ENCODE peak calls at places on chromosomes 7 and 10, in nine cellular contexts. R is hepatocyte; L is CD8-positive, alpha-beta memory T cell; Y is neuronal stem cell; G is CD8-positive, alpha-beta T cell; Z is Peyer's patch; K is left lung; T is naive thymus-derived CD4-positive, alpha-beta T cell; E is fibroblast of lung. O is an unnamed sample. For H3K4me1 and H3K9me3, the result is how much of the 10 kb centered on the place peaks cover.

GRCh38 chr10:80131499-80131901 is 1.0 kb upstream of the PLAC9 start:
- DNase-seq in R (no peak), L (no peak), Y (no peak), G (no peak), Z (no peak), K (no peak), T (no peak), E (peak), O (no peak)

GRCh38 chr10:47299989-47300931 is at the start of gene GDF10:
- DNase-seq in R (peak), L (no peak), Y (peak), G (no peak), Z (no peak), K (no peak), T (no peak), E (peak), O (no peak)

GRCh38 chr10:106440355-106440754 is 724.2 kb downstream of the SORCS1 start:
- DNase-seq in R (no peak), L (no peak), Y (no peak), G (no peak), Z (no peak), K (no peak), T (no peak), E (peak), O (no peak)

GRCh38 chr10:25758511-25758910 is 175.5 kb upstream of the MYO3A start:
- DNase-seq in R (no peak), L (no peak), Y (no peak), G (no peak), Z (no peak), K (no peak), T (no peak), E (peak), O (no peak)

GRCh38 chr7:31134246-31135188 is 82.4 kb downstream of the ADCYAP1R1 start:
- DNase-seq in R (peak), L (peak), Y (peak), G (peak), Z (peak), K (peak), T (peak), E (peak), O (peak)

GRCh38 chr7:137633133-137633532 is 213.6 kb downstream of the DGKI start:
- DNase-seq in R (no peak), L (no peak), Y (no peak), G (no peak), Z (no peak), K (no peak), T (no peak), E (no peak), O (no peak)

GRCh38 chr10:90319188-90319914 is 538.5 kb downstream of the HTR7 start:
- DNase-seq in R (peak), L (no peak), Y (peak), G (no peak), Z (no peak), K (no peak), T (no peak), E (peak), O (no peak)

GRCh38 chr7:42993038-42993437 is 60.9 kb downstream of the MRPL32 start:
- DNase-seq in R (peak), L (no peak), Y (peak), G (no peak), Z (no peak), K (no peak), T (no peak), E (no peak), O (no peak)

GRCh38 chr7:129896568-129897382 is 56.0 kb downstream of the UBE2H start:
- DNase-seq in R (no peak), L (no peak), Y (no peak), G (no peak), Z (no peak), K (no peak), T (no peak), E (peak), O (no peak)

GRCh38 chr7:105677803-105678583 is 96.7 kb upstream of the EFCAB10 start:
- DNase-seq in R (no peak), L (peak), Y (no peak), G (peak), Z (peak), K (no peak), T (peak), E (no peak), O (peak)

GRCh38 chr7:92255308-92255707 is 9.5 kb downstream of the ANKIB1 start:
- DNase-seq in R (no peak), L (no peak), Y (no peak), G (no peak), Z (no peak), K (no peak), T (no peak), E (peak), O (no peak)

GRCh38 chr7:114102996-114103395 is 184.2 kb upstream of the PPP1R3A start:
- DNase-seq in R (peak), L (no peak), Y (no peak), G (no peak), Z (no peak), K (no peak), T (no peak), E (peak), O (no peak)

GRCh38 chr10:55398463-55398862 is 597.4 kb upstream of the PCDH15 start:
- DNase-seq in R (no peak), L (no peak), Y (no peak), G (no peak), Z (no peak), K (no peak), T (no peak), E (no peak), O (no peak)

DNA sequence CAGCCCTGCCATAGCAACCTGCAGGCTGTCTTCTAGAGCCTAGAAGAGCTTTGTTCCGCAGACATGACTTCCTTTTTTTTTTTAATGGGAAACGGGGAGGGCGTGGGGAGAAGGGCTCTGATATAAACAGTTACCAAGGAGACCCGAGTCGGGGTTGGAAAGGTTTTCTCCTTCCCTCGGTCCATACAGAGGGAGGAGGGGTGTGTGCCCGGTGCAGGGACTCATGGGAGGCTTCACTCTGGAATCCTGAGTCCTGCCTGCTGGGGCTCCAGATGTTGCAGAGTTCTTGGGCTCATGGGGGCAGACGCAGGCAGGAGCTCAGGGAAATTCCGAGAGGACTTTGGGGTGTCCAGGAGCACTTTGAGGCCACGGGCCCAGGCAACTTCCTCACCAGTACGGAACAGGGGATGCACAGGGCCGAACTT is 26.8 kb downstream of the TMEM120A start:
- DNase-seq in R (peak), L (no peak), Y (no peak), G (no peak), Z (no peak), K (no peak), T (no peak), E (no peak), O (no peak)
- H3K4me1 ChIP-seq in R (under half), L (under half), Y (half or more), G (under half), Z (under half), K (half or more), T (under half), E (under half), O (under half)

DNA sequence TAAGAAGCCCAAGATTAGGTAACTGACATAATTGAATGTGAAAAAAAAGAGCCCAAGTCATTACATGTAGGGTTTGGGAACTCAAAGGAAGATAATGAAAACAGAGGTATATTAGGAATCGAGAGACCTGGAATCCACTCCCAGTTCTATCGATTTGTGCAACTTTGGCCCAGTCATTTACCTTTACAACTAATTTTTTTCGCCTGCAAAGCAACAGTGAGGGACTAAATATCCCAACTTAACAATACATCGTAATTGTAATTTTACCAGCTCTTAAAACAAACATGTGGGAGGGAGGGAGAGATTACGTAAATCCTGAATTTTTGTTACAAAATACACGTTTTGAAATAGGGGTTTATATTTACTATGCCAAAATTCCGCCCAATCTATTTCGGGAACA is 1.4 kb downstream of the MINDY3 start:
- DNase-seq in R (no peak), L (no peak), Y (no peak), G (no peak), Z (no peak), K (no peak), T (no peak), E (no peak), O (no peak)
- H3K4me3 ChIP-seq in R (no peak), L (peak), Y (no peak), G (peak), Z (no peak), K (peak), T (peak), E (peak), O (no peak)

GRCh38 chr10:65798133-65798532 is 1127.7 kb upstream of the LRRTM3 start:
- DNase-seq in R (no peak), L (no peak), Y (no peak), G (no peak), Z (no peak), K (no peak), T (no peak), E (no peak), O (no peak)

GRCh38 chr10:65802391-65802790 is 1123.4 kb upstream of the LRRTM3 start:
- DNase-seq in R (no peak), L (no peak), Y (no peak), G (no peak), Z (no peak), K (no peak), T (no peak), E (no peak), O (no peak)

GRCh38 chr10:65793738-65794425 is 1132.0 kb upstream of the LRRTM3 start:
- DNase-seq in R (no peak), L (no peak), Y (no peak), G (no peak), Z (no peak), K (no peak), T (no peak), E (no peak), O (peak)

GRCh38 chr10:65791979-65792378 is 1133.9 kb upstream of the LRRTM3 start:
- DNase-seq in R (no peak), L (no peak), Y (no peak), G (no peak), Z (no peak), K (no peak), T (no peak), E (no peak), O (no peak)

DNA sequence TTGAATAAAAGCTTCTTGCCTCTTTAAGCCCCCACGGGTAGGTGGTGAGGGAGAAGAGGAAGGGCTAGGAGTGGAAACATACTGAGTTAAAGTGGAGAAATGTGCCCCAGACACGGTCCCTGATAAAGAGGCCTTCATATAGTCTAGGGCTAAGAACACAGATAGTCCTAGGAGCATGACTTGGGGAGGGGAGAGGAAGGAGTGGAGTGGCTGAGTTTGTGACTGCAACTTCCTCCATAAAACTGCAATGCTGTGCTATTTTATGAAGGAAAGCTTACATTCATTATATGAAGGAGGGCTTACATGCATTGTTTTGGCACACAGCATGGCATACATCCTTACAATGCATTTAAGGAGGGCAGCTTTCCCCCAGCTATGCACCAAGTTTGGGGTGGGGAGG is 1129.4 kb upstream of the LRRTM3 start:
- DNase-seq in R (no peak), L (no peak), Y (no peak), G (no peak), Z (no peak), K (no peak), T (no peak), E (no peak), O (no peak)
- H3K9me3 ChIP-seq in R (under half), L (under half), Y (under half), G (under half), Z (under half), K (under half), T (under half), E (under half), O (under half)

GRCh38 chr10:95389176-95389575 is 98.4 kb upstream of the PDLIM1 start:
- DNase-seq in R (no peak), L (no peak), Y (no peak), G (no peak), Z (no peak), K (no peak), T (no peak), E (no peak), O (no peak)

GRCh38 chr10:95389982-95390381 is 99.2 kb upstream of the PDLIM1 start:
- DNase-seq in R (no peak), L (no peak), Y (no peak), G (no peak), Z (no peak), K (no peak), T (no peak), E (no peak), O (no peak)

GRCh38 chr10:95387383-95387782 is 96.6 kb upstream of the PDLIM1 start:
- DNase-seq in R (no peak), L (no peak), Y (no peak), G (no peak), Z (no peak), K (no peak), T (no peak), E (no peak), O (no peak)

GRCh38 chr10:95388539-95388938 is 97.7 kb upstream of the PDLIM1 start:
- DNase-seq in R (peak), L (no peak), Y (no peak), G (no peak), Z (no peak), K (no peak), T (no peak), E (peak), O (peak)

GRCh38 chr10:95388072-95388471 is 97.3 kb upstream of the PDLIM1 start:
- DNase-seq in R (no peak), L (no peak), Y (no peak), G (no peak), Z (no peak), K (no peak), T (no peak), E (no peak), O (no peak)
- H3K4me1 ChIP-seq in R (under half), L (under half), Y (under half), G (under half), Z (under half), K (under half), T (under half), E (under half), O (under half)

DNA sequence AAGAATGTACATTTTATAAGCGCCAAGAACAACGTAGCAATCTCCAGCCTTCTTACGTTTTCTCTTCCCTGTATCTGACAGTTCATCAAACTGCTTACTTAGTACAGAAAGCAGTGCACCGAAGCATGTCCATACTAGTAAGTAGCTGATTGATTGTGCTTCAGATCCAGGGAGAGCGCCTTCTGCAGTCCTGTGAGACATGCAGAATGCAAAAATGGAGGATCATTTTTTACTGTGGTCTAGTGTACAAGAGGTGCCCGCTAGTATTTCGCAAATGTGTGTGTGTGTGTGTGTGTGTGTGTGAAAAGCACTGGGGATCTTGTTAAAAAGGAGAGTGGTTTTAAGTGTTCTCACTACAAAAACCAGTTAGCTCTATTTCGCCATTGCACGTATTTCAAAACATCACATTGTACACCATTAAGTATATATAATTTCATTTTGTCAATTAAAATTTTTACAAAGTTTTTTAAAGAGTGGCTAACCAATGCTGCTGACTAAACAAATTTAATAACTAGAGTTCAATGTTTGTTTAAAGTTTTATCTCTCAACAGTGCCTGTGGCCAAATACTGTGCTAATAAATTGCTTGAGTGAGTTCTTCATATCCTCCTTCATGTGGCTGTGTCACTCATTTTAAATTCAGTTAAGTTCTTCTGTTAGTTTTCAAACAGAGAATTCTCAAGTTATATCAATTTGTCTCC is 99.6 kb downstream of the ZMYND11 start:
- DNase-seq in R (no peak), L (no peak), Y (no peak), G (no peak), Z (no peak), K (no peak), T (no peak), E (peak), O (no peak)
- H3K4me3 ChIP-seq in R (no peak), L (no peak), Y (no peak), G (no peak), Z (no peak), K (no peak), T (no peak), E (no peak), O (no peak)

GRCh38 chr7:57210871-57211270 is 78.6 kb upstream of the ZNF479 start:
- DNase-seq in R (no peak), L (no peak), Y (no peak), G (no peak), Z (no peak), K (no peak), T (no peak), E (no peak), O (no peak)
- H3K9me3 ChIP-seq in R (under half), L (under half), Y (under half), G (under half), Z (under half), K (half or more), T (under half), E (under half), O (half or more)

DNA sequence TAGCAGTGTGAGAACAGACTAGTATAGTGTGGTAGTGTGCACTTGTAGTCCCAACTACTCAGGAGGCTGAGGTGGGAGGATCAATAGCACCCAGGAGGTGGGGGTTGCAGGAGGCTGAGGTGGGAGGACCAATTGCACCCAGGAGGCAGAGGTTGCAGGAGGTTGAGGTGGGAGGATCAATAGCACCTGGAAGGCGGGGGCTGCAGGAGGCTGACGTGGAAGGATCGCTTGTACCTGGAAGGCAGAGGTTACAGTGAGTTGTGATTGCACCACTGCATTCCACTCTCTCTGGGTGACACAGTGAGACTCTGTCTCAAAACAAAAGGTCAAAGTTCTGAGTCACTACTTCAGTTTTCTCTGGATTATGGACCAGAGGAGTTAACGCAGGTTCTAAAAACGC is 22.6 kb upstream of the DIP2C start:
- DNase-seq in R (peak), L (no peak), Y (no peak), G (no peak), Z (no peak), K (no peak), T (no peak), E (no peak), O (no peak)
- H3K4me1 ChIP-seq in R (under half), L (under half), Y (under half), G (under half), Z (under half), K (under half), T (under half), E (under half), O (under half)

GRCh38 chr10:119306514-119306951 is 99.2 kb downstream of the GRK5 start:
- DNase-seq in R (peak), L (peak), Y (no peak), G (peak), Z (peak), K (no peak), T (peak), E (peak), O (peak)
- H3K4me3 ChIP-seq in R (no peak), L (peak), Y (no peak), G (peak), Z (peak), K (no peak), T (peak), E (no peak), O (no peak)

O was measured in mucosa of descending colon.